ENCODE peak calls at places on chromosomes 2 and 18, in six cellular contexts. One of them, this sample, is unnamed.
A peak's percentile ranks its signal among the peaks of the same experiment; 100 is the strongest.

GRCh38 chr18:28890796-28891195 is 713.9 kb upstream of the CDH2 start:
- DNase-seq in CD8-positive, alpha-beta memory T cell: no peak
- DNase-seq in neuronal stem cell: no peak
- DNase-seq in WERI-Rb-1: peak; percentile 53
- DNase-seq in naive thymus-derived CD4-positive, alpha-beta T cell: no peak
- DNase-seq in mesendoderm: no peak
- DNase-seq in this sample: no peak

GRCh38 chr2:215825709-215826108 is 187.6 kb downstream of the MREG start:
- DNase-seq in CD8-positive, alpha-beta memory T cell: no peak
- DNase-seq in mesendoderm: no peak
- DNase-seq in naive thymus-derived CD4-positive, alpha-beta T cell: no peak
- DNase-seq in WERI-Rb-1: no peak
- DNase-seq in neuronal stem cell: no peak
- DNase-seq in this sample: no peak

GRCh38 chr2:168058675-168059074 is 188.7 kb downstream of the STK39 start:
- DNase-seq in neuronal stem cell: no peak
- DNase-seq in naive thymus-derived CD4-positive, alpha-beta T cell: no peak
- DNase-seq in mesendoderm: no peak
- DNase-seq in WERI-Rb-1: no peak
- DNase-seq in CD8-positive, alpha-beta memory T cell: no peak
- DNase-seq in this sample: no peak

GRCh38 chr2:27897755-27898154 is 7.2 kb downstream of the BABAM2 start:
- DNase-seq in mesendoderm: no peak
- DNase-seq in WERI-Rb-1: no peak
- DNase-seq in naive thymus-derived CD4-positive, alpha-beta T cell: no peak
- DNase-seq in CD8-positive, alpha-beta memory T cell: no peak
- DNase-seq in neuronal stem cell: no peak
- DNase-seq in this sample: no peak

GRCh38 chr2:219596954-219597551 is 604 bp upstream of the STK11IP start:
- DNase-seq in neuronal stem cell: no peak
- DNase-seq in CD8-positive, alpha-beta memory T cell: no peak
- DNase-seq in mesendoderm: peak; percentile 52
- DNase-seq in naive thymus-derived CD4-positive, alpha-beta T cell: no peak
- DNase-seq in WERI-Rb-1: no peak
- DNase-seq in this sample: no peak

GRCh38 chr18:55334875-55335274 is 253.1 kb downstream of the TCF4 start:
- DNase-seq in naive thymus-derived CD4-positive, alpha-beta T cell: no peak
- DNase-seq in mesendoderm: no peak
- DNase-seq in neuronal stem cell: no peak
- DNase-seq in WERI-Rb-1: no peak
- DNase-seq in CD8-positive, alpha-beta memory T cell: no peak
- DNase-seq in this sample: no peak

GRCh38 chr18:74367905-74368304 is 52.3 kb downstream of the C18orf63 start:
- DNase-seq in WERI-Rb-1: no peak
- DNase-seq in CD8-positive, alpha-beta memory T cell: no peak
- DNase-seq in mesendoderm: no peak
- DNase-seq in neuronal stem cell: no peak
- DNase-seq in naive thymus-derived CD4-positive, alpha-beta T cell: no peak
- DNase-seq in this sample: no peak

GRCh38 chr2:12534646-12535263 is 182.0 kb upstream of the TRIB2 start:
- DNase-seq in WERI-Rb-1: no peak
- DNase-seq in mesendoderm: peak; percentile 67
- DNase-seq in naive thymus-derived CD4-positive, alpha-beta T cell: no peak
- DNase-seq in neuronal stem cell: no peak
- DNase-seq in CD8-positive, alpha-beta memory T cell: no peak
- DNase-seq in this sample: no peak

GRCh38 chr2:240420206-240420899 is 15.1 kb upstream of the GPC1 start:
- DNase-seq in naive thymus-derived CD4-positive, alpha-beta T cell: no peak
- DNase-seq in CD8-positive, alpha-beta memory T cell: no peak
- DNase-seq in mesendoderm: no peak
- DNase-seq in neuronal stem cell: no peak
- DNase-seq in WERI-Rb-1: no peak
- DNase-seq in this sample: no peak

GRCh38 chr2:123696799-123697410 is 328.2 kb upstream of the CNTNAP5 start:
- DNase-seq in WERI-Rb-1: no peak
- DNase-seq in naive thymus-derived CD4-positive, alpha-beta T cell: no peak
- DNase-seq in mesendoderm: peak; percentile 57
- DNase-seq in CD8-positive, alpha-beta memory T cell: no peak
- DNase-seq in neuronal stem cell: no peak
- DNase-seq in this sample: no peak

GRCh38 chr2:39409697-39410389 is 27.2 kb downstream of the MAP4K3 start:
- DNase-seq in CD8-positive, alpha-beta memory T cell: no peak
- DNase-seq in WERI-Rb-1: no peak
- DNase-seq in neuronal stem cell: no peak
- DNase-seq in mesendoderm: no peak
- DNase-seq in naive thymus-derived CD4-positive, alpha-beta T cell: no peak
- DNase-seq in this sample: no peak

GRCh38 chr18:54023471-54023870 is 201.0 kb downstream of the MBD2 start:
- DNase-seq in WERI-Rb-1: no peak
- DNase-seq in naive thymus-derived CD4-positive, alpha-beta T cell: no peak
- DNase-seq in CD8-positive, alpha-beta memory T cell: no peak
- DNase-seq in mesendoderm: no peak
- DNase-seq in neuronal stem cell: no peak
- DNase-seq in this sample: no peak

GRCh38 chr18:46601338-46601908 is 55.6 kb downstream of the LOXHD1 start:
- DNase-seq in neuronal stem cell: no peak
- DNase-seq in WERI-Rb-1: no peak
- DNase-seq in naive thymus-derived CD4-positive, alpha-beta T cell: no peak
- DNase-seq in mesendoderm: no peak
- DNase-seq in CD8-positive, alpha-beta memory T cell: no peak
- DNase-seq in this sample: no peak

GRCh38 chr2:54803783-54804758 is 80.6 kb downstream of the EML6 start:
- DNase-seq in neuronal stem cell: no peak
- DNase-seq in CD8-positive, alpha-beta memory T cell: no peak
- DNase-seq in WERI-Rb-1: no peak
- DNase-seq in mesendoderm: peak; percentile 9
- DNase-seq in naive thymus-derived CD4-positive, alpha-beta T cell: no peak
- DNase-seq in this sample: no peak

GRCh38 chr18:47724186-47724975 is 206.1 kb downstream of the SMAD2 start:
- DNase-seq in WERI-Rb-1: no peak
- DNase-seq in mesendoderm: peak; percentile 21
- DNase-seq in naive thymus-derived CD4-positive, alpha-beta T cell: no peak
- DNase-seq in CD8-positive, alpha-beta memory T cell: no peak
- DNase-seq in neuronal stem cell: no peak
- DNase-seq in this sample: no peak

GRCh38 chr2:233379034-233379433 is 24.7 kb downstream of the DGKD start:
- DNase-seq in WERI-Rb-1: no peak
- DNase-seq in neuronal stem cell: no peak
- DNase-seq in CD8-positive, alpha-beta memory T cell: no peak
- DNase-seq in naive thymus-derived CD4-positive, alpha-beta T cell: no peak
- DNase-seq in mesendoderm: no peak
- DNase-seq in this sample: no peak
- H3K27ac ChIP-seq in WERI-Rb-1: no peak overlapping the region
- H3K27ac ChIP-seq in neuronal stem cell: no peak overlapping the region
- H3K27ac ChIP-seq in CD8-positive, alpha-beta memory T cell: no peak overlapping the region
- H3K27ac ChIP-seq in naive thymus-derived CD4-positive, alpha-beta T cell: no peak overlapping the region
- H3K27ac ChIP-seq in mesendoderm: no peak overlapping the region
- H3K27ac ChIP-seq in this sample: no peak overlapping the region

GRCh38 chr2:106068415-106068814 is 125.7 kb downstream of the UXS1 start:
- DNase-seq in neuronal stem cell: no peak
- DNase-seq in naive thymus-derived CD4-positive, alpha-beta T cell: no peak
- DNase-seq in mesendoderm: no peak
- DNase-seq in CD8-positive, alpha-beta memory T cell: no peak
- DNase-seq in WERI-Rb-1: no peak
- DNase-seq in this sample: no peak

GRCh38 chr2:106062627-106063026 is 131.5 kb downstream of the UXS1 start:
- DNase-seq in naive thymus-derived CD4-positive, alpha-beta T cell: no peak
- DNase-seq in mesendoderm: no peak
- DNase-seq in CD8-positive, alpha-beta memory T cell: no peak
- DNase-seq in neuronal stem cell: no peak
- DNase-seq in WERI-Rb-1: no peak
- DNase-seq in this sample: no peak

GRCh38 chr2:106065983-106066826 is 127.9 kb downstream of the UXS1 start:
- DNase-seq in mesendoderm: peak; percentile 80
- DNase-seq in WERI-Rb-1: no peak
- DNase-seq in CD8-positive, alpha-beta memory T cell: no peak
- DNase-seq in naive thymus-derived CD4-positive, alpha-beta T cell: no peak
- DNase-seq in neuronal stem cell: no peak
- DNase-seq in this sample: no peak

GRCh38 chr2:106061971-106062370 is 132.1 kb downstream of the UXS1 start:
- DNase-seq in mesendoderm: no peak
- DNase-seq in WERI-Rb-1: no peak
- DNase-seq in neuronal stem cell: no peak
- DNase-seq in naive thymus-derived CD4-positive, alpha-beta T cell: no peak
- DNase-seq in CD8-positive, alpha-beta memory T cell: no peak
- DNase-seq in this sample: no peak

GRCh38 chr2:106065268-106065982 is 128.7 kb downstream of the UXS1 start:
- DNase-seq in naive thymus-derived CD4-positive, alpha-beta T cell: peak; percentile 18
- DNase-seq in neuronal stem cell: no peak
- DNase-seq in WERI-Rb-1: no peak
- DNase-seq in mesendoderm: peak; percentile 7
- DNase-seq in CD8-positive, alpha-beta memory T cell: peak; percentile 18
- DNase-seq in this sample: no peak
- H3K27ac ChIP-seq in naive thymus-derived CD4-positive, alpha-beta T cell: no peak overlapping the region
- H3K27ac ChIP-seq in neuronal stem cell: no peak overlapping the region
- H3K27ac ChIP-seq in WERI-Rb-1: no peak overlapping the region
- H3K27ac ChIP-seq in mesendoderm: no peak overlapping the region
- H3K27ac ChIP-seq in CD8-positive, alpha-beta memory T cell: no peak overlapping the region
- H3K27ac ChIP-seq in this sample: no peak overlapping the region

GRCh38 chr2:36951574-36951973 is 14.8 kb downstream of the STRN start:
- DNase-seq in naive thymus-derived CD4-positive, alpha-beta T cell: no peak
- DNase-seq in WERI-Rb-1: no peak
- DNase-seq in mesendoderm: no peak
- DNase-seq in CD8-positive, alpha-beta memory T cell: no peak
- DNase-seq in neuronal stem cell: no peak
- DNase-seq in this sample: no peak
- H3K27ac ChIP-seq in naive thymus-derived CD4-positive, alpha-beta T cell: no peak overlapping the region
- H3K27ac ChIP-seq in WERI-Rb-1: no peak overlapping the region
- H3K27ac ChIP-seq in mesendoderm: no peak overlapping the region
- H3K27ac ChIP-seq in CD8-positive, alpha-beta memory T cell: no peak overlapping the region
- H3K27ac ChIP-seq in neuronal stem cell: no peak overlapping the region
- H3K27ac ChIP-seq in this sample: no peak overlapping the region

DNA sequence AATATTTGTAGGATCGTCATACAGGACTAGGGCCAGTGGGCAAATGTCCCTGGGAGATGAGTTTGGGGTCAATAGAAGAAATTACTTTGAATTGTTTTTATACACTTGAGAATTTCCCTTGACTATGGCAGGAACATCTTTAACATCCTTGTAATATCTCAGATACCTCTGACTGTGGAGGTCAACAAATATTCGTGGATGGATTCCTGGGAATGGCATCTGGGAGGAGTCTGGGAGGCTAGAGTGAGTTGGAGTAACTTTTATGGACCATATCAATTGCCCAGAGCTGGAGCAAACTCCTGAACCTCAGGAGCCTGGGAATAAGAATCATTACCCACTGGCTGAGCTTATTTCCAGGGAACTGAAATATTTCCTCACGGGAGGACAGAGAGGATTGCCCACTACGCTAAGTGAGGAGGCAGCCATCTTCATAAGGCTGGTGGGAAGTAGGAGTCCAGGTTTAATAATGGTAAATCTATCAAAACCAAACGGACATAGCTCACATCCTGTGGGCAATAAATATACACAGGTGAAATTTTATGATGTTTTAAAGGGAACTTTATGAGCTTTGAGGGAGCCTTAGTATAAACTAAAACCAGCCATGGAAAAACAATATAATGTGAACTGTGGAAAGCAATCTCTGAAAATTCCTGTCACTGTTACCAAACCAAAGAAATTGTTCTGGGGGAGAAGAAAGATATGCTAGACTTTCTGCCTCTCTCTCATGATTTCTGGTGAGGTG is 44.4 kb upstream of the LCLAT1 start:
- DNase-seq in WERI-Rb-1: no peak
- DNase-seq in CD8-positive, alpha-beta memory T cell: no peak
- DNase-seq in naive thymus-derived CD4-positive, alpha-beta T cell: no peak
- DNase-seq in mesendoderm: no peak
- DNase-seq in neuronal stem cell: no peak
- DNase-seq in this sample: no peak
- H3K27ac ChIP-seq in WERI-Rb-1: no peak overlapping the region
- H3K27ac ChIP-seq in CD8-positive, alpha-beta memory T cell: no peak overlapping the region
- H3K27ac ChIP-seq in naive thymus-derived CD4-positive, alpha-beta T cell: no peak overlapping the region
- H3K27ac ChIP-seq in mesendoderm: no peak overlapping the region
- H3K27ac ChIP-seq in neuronal stem cell: no peak overlapping the region
- H3K27ac ChIP-seq in this sample: no peak overlapping the region

DNA sequence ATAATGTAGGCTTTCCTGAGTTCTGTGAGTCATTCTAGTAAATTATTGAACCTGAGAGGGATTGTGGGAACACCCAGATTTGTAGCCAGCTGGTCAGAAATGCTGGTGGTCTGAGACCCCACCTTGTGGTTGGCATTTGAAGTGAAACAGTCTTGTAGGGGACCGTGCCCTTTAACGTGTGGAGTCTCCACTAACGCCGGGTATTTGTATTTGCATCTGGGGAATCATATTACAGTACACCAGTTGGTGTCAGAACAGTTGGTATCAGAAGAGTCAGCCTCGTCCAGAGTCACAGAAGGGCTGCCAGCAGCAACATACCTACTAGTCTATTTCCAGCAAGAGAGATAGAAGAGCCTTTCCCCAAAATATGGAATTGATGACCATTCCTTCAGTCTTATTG is 38.3 kb upstream of the PTPN4 start:
- DNase-seq in naive thymus-derived CD4-positive, alpha-beta T cell: no peak
- DNase-seq in CD8-positive, alpha-beta memory T cell: no peak
- DNase-seq in WERI-Rb-1: no peak
- DNase-seq in mesendoderm: no peak
- DNase-seq in neuronal stem cell: no peak
- DNase-seq in this sample: no peak
- H3K27ac ChIP-seq in naive thymus-derived CD4-positive, alpha-beta T cell: no peak overlapping the region
- H3K27ac ChIP-seq in CD8-positive, alpha-beta memory T cell: no peak overlapping the region
- H3K27ac ChIP-seq in WERI-Rb-1: no peak overlapping the region
- H3K27ac ChIP-seq in mesendoderm: no peak overlapping the region
- H3K27ac ChIP-seq in neuronal stem cell: no peak overlapping the region
- H3K27ac ChIP-seq in this sample: no peak overlapping the region

This sample was measured in substantia nigra.